ENCODE peak calls at places on chromosomes 11 and 22, in five cellular contexts. One of them, this sample, is unnamed.

GRCh38 chr11:116736763-116737162 is 36.0 kb downstream of the BUD13 start:
- DNase-seq in Peyer's patch: no peak
- DNase-seq in mucosa of descending colon: no peak
- DNase-seq in mesenchymal stem cell: peak; percentile 37
- DNase-seq in heart right ventricle: no peak
- DNase-seq in this sample: no peak

GRCh38 chr11:15113381-15113780 is 1.3 kb upstream of the INSC start:
- DNase-seq in mucosa of descending colon: no peak
- DNase-seq in mesenchymal stem cell: no peak
- DNase-seq in heart right ventricle: no peak
- DNase-seq in Peyer's patch: peak; percentile 80
- DNase-seq in this sample: no peak

GRCh38 chr11:19938866-19939265 is 221.4 kb downstream of the DBX1 start:
- DNase-seq in heart right ventricle: no peak
- DNase-seq in mesenchymal stem cell: no peak
- DNase-seq in Peyer's patch: no peak
- DNase-seq in mucosa of descending colon: no peak
- DNase-seq in this sample: no peak

GRCh38 chr11:88337342-88338222 is at the start of gene CTSC:
- DNase-seq in heart right ventricle: peak; percentile 93
- DNase-seq in mucosa of descending colon: peak; percentile 97
- DNase-seq in mesenchymal stem cell: peak; percentile 91
- DNase-seq in Peyer's patch: peak; percentile 97
- DNase-seq in this sample: peak; percentile 86

GRCh38 chr11:32290783-32291182 is 144.6 kb downstream of the WT1 start:
- DNase-seq in heart right ventricle: no peak
- DNase-seq in mucosa of descending colon: no peak
- DNase-seq in mesenchymal stem cell: no peak
- DNase-seq in Peyer's patch: no peak
- DNase-seq in this sample: no peak

GRCh38 chr11:125407046-125407445 is 89.0 kb downstream of the FEZ1 start:
- DNase-seq in heart right ventricle: no peak
- DNase-seq in mucosa of descending colon: no peak
- DNase-seq in Peyer's patch: no peak
- DNase-seq in mesenchymal stem cell: no peak
- DNase-seq in this sample: no peak

GRCh38 chr11:68008381-68009337 is 1.5 kb upstream of the ALDH3B1 start:
- DNase-seq in mucosa of descending colon: peak; percentile 79
- DNase-seq in heart right ventricle: peak; percentile 21
- DNase-seq in Peyer's patch: peak; percentile 79
- DNase-seq in mesenchymal stem cell: no peak
- DNase-seq in this sample: no peak

GRCh38 chr11:114058026-114058706 is 1.3 kb upstream of the ZBTB16 start:
- DNase-seq in heart right ventricle: peak; percentile 21
- DNase-seq in mucosa of descending colon: no peak
- DNase-seq in Peyer's patch: no peak
- DNase-seq in mesenchymal stem cell: peak; percentile 81
- DNase-seq in this sample: no peak

GRCh38 chr11:108758458-108758857 is 93.6 kb downstream of the DDX10 start:
- DNase-seq in mesenchymal stem cell: no peak
- DNase-seq in Peyer's patch: no peak
- DNase-seq in mucosa of descending colon: no peak
- DNase-seq in heart right ventricle: no peak
- DNase-seq in this sample: no peak

GRCh38 chr22:37120569-37121340 is 11.2 kb upstream of the TMPRSS6 start:
- DNase-seq in Peyer's patch: no peak
- DNase-seq in mesenchymal stem cell: no peak
- DNase-seq in heart right ventricle: no peak
- DNase-seq in mucosa of descending colon: no peak
- DNase-seq in this sample: no peak

GRCh38 chr11:65868076-65868667 is 4.4 kb downstream of the EFEMP2 start:
- DNase-seq in Peyer's patch: no peak
- DNase-seq in mesenchymal stem cell: peak; percentile 31
- DNase-seq in mucosa of descending colon: peak; percentile 51
- DNase-seq in heart right ventricle: no peak
- DNase-seq in this sample: no peak

GRCh38 chr11:35675901-35676610 is 13.5 kb downstream of the TRIM44 start:
- DNase-seq in mucosa of descending colon: no peak
- DNase-seq in heart right ventricle: no peak
- DNase-seq in Peyer's patch: no peak
- DNase-seq in mesenchymal stem cell: peak; percentile 47
- DNase-seq in this sample: no peak

GRCh38 chr11:1200611-1201191 is 22.2 kb upstream of the MUC5B start:
- DNase-seq in Peyer's patch: no peak
- DNase-seq in mesenchymal stem cell: no peak
- DNase-seq in mucosa of descending colon: peak; percentile 44
- DNase-seq in heart right ventricle: no peak
- DNase-seq in this sample: no peak

GRCh38 chr11:68950268-68950667 is 30.5 kb downstream of the MRGPRD start:
- DNase-seq in Peyer's patch: no peak
- DNase-seq in mucosa of descending colon: no peak
- DNase-seq in heart right ventricle: no peak
- DNase-seq in mesenchymal stem cell: peak; percentile 55
- DNase-seq in this sample: no peak

GRCh38 chr11:57500926-57501325 is 14.6 kb downstream of the SLC43A1 start:
- DNase-seq in mesenchymal stem cell: no peak
- DNase-seq in Peyer's patch: no peak
- DNase-seq in heart right ventricle: no peak
- DNase-seq in mucosa of descending colon: no peak
- DNase-seq in this sample: no peak
- H3K36me3 ChIP-seq in mesenchymal stem cell: peaks cover 27% of the 10 kb centered on the region
- H3K36me3 ChIP-seq in Peyer's patch: no peaks in the 10 kb centered on the region
- H3K36me3 ChIP-seq in heart right ventricle: peaks cover 5% of the 10 kb centered on the region
- H3K36me3 ChIP-seq in mucosa of descending colon: no peaks in the 10 kb centered on the region
- H3K36me3 ChIP-seq in this sample: no peaks in the 10 kb centered on the region

GRCh38 chr11:8772571-8772970 is 90.0 kb downstream of the RPL27A start:
- DNase-seq in Peyer's patch: no peak
- DNase-seq in heart right ventricle: no peak
- DNase-seq in mesenchymal stem cell: no peak
- DNase-seq in mucosa of descending colon: no peak
- DNase-seq in this sample: no peak
- H3K4me1 ChIP-seq in Peyer's patch: no peaks in the 10 kb centered on the region
- H3K4me1 ChIP-seq in heart right ventricle: peaks cover 83% of the 10 kb centered on the region
- H3K4me1 ChIP-seq in mesenchymal stem cell: peaks cover 16% of the 10 kb centered on the region
- H3K4me1 ChIP-seq in mucosa of descending colon: peaks cover 9% of the 10 kb centered on the region
- H3K4me1 ChIP-seq in this sample: peaks cover 82% of the 10 kb centered on the region

GRCh38 chr11:129374081-129374992 is 1.3 kb upstream of the BARX2 start:
- DNase-seq in mucosa of descending colon: peak; percentile 43
- DNase-seq in mesenchymal stem cell: peak; percentile 11
- DNase-seq in Peyer's patch: no peak
- DNase-seq in heart right ventricle: no peak
- DNase-seq in this sample: no peak
- H3K4me3 ChIP-seq in mucosa of descending colon: no peak overlapping the region
- H3K4me3 ChIP-seq in mesenchymal stem cell: no peak overlapping the region
- H3K4me3 ChIP-seq in Peyer's patch: no peak overlapping the region
- H3K4me3 ChIP-seq in heart right ventricle: peak overlapping the region; percentile 37
- H3K4me3 ChIP-seq in this sample: peak overlapping the region; percentile 63

GRCh38 chr22:19375435-19375834 is 56.1 kb downstream of the HIRA start:
- DNase-seq in heart right ventricle: no peak
- DNase-seq in Peyer's patch: no peak
- DNase-seq in mucosa of descending colon: no peak
- DNase-seq in mesenchymal stem cell: no peak
- DNase-seq in this sample: no peak

GRCh38 chr22:19376247-19376646 is 55.3 kb downstream of the HIRA start:
- DNase-seq in heart right ventricle: no peak
- DNase-seq in mucosa of descending colon: no peak
- DNase-seq in Peyer's patch: no peak
- DNase-seq in mesenchymal stem cell: no peak
- DNase-seq in this sample: no peak

GRCh38 chr22:19371893-19372292 is 59.6 kb downstream of the HIRA start:
- DNase-seq in Peyer's patch: no peak
- DNase-seq in mesenchymal stem cell: no peak
- DNase-seq in mucosa of descending colon: no peak
- DNase-seq in heart right ventricle: no peak
- DNase-seq in this sample: no peak

GRCh38 chr22:19374410-19374809 is 57.1 kb downstream of the HIRA start:
- DNase-seq in Peyer's patch: no peak
- DNase-seq in mesenchymal stem cell: no peak
- DNase-seq in mucosa of descending colon: no peak
- DNase-seq in heart right ventricle: no peak
- DNase-seq in this sample: no peak

DNA sequence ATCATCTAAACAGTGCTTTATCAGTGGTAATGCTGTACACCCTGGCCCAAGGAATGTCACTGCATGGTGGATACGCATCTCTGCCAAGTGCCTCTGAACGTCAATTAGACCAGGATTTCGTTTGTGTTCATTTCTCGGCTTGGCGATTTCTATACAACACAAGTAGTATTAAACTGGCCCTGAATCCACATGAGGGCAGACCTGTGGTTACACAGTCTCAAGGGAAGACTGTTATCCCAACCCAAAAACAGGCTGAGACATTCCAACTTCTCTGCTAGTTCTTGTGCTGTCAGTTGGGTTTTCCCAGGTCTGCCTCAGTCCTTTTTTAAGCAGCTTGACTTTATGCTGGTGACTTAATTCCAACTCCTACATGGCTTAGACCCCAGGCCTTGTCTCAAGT is 58.1 kb downstream of the HIRA start:
- DNase-seq in mesenchymal stem cell: no peak
- DNase-seq in mucosa of descending colon: no peak
- DNase-seq in Peyer's patch: no peak
- DNase-seq in heart right ventricle: no peak
- DNase-seq in this sample: no peak
- H3K36me3 ChIP-seq in mesenchymal stem cell: peaks cover 94% of the 10 kb centered on the region
- H3K36me3 ChIP-seq in mucosa of descending colon: peaks cover 5% of the 10 kb centered on the region
- H3K36me3 ChIP-seq in Peyer's patch: no peaks in the 10 kb centered on the region
- H3K36me3 ChIP-seq in heart right ventricle: peaks cover 100% of the 10 kb centered on the region
- H3K36me3 ChIP-seq in this sample: peaks cover 63% of the 10 kb centered on the region

DNA sequence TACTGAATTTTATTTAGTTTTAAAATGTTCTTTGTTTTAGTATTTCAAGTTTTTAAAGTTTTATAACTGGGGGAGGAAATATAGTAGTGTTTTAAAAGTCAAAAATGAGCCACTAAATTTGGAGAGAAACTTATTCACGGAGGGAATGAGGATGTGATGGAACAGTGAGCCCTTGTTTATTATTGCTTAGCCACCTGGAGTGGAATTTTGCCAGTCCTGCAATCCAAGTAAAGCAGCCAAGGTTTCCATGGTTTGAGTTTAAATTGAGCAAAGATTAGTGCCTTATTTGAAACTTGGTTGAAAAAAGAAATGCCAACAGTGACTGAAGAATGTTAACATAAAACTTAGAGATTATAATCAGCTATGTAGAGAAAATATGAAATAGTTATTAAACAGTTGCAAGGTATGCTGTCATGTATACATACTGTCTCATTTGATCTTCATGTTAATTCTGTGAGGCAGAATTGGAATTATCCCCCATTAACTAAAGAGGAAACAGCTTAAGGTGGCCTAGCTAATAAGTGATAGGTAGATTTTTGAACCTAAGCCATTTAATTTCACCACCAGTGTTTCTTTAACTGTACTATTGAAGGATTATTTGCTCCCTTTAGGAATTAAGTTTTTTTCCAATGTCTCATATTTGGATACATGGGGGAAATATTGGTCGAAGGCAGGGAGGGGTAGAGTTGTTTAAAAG is 36.4 kb downstream of the SWAP70 start:
- DNase-seq in mesenchymal stem cell: no peak
- DNase-seq in mucosa of descending colon: no peak
- DNase-seq in Peyer's patch: no peak
- DNase-seq in heart right ventricle: no peak
- DNase-seq in this sample: no peak
- H3K4me1 ChIP-seq in mesenchymal stem cell: peaks cover 4% of the 10 kb centered on the region
- H3K4me1 ChIP-seq in mucosa of descending colon: peaks cover 23% of the 10 kb centered on the region
- H3K4me1 ChIP-seq in Peyer's patch: no peaks in the 10 kb centered on the region
- H3K4me1 ChIP-seq in heart right ventricle: peaks cover 45% of the 10 kb centered on the region
- H3K4me1 ChIP-seq in this sample: peaks cover 39% of the 10 kb centered on the region

DNA sequence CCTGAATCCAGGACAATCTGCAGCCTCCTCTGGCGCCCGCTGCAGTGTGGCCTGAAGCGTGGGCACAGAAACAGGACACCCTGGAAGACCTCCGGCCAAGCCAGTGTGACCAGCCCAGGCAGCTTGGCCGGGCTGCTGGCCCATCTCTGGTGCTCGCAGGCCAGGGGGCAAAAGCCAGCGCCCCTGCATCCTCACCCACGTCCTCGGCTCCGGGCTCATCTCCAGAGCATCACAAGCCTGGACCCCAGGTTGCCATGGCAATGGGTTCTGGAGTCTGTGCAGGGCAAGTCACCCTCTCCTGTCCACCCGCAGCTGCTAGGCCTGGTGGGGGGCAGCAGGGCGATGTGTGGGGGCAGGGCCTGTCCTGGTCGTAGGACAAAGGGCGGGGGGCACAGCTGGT is 9.3 kb upstream of the PDGFB start:
- DNase-seq in Peyer's patch: no peak
- DNase-seq in mesenchymal stem cell: no peak
- DNase-seq in heart right ventricle: no peak
- DNase-seq in mucosa of descending colon: no peak
- DNase-seq in this sample: no peak
- H3K4me3 ChIP-seq in Peyer's patch: no peak overlapping the region
- H3K4me3 ChIP-seq in mesenchymal stem cell: no peak overlapping the region
- H3K4me3 ChIP-seq in heart right ventricle: no peak overlapping the region
- H3K4me3 ChIP-seq in mucosa of descending colon: no peak overlapping the region
- H3K4me3 ChIP-seq in this sample: no peak overlapping the region

GRCh38 chr22:41171996-41172395 is 33.1 kb upstream of the L3MBTL2 start:
- DNase-seq in mucosa of descending colon: no peak
- DNase-seq in heart right ventricle: no peak
- DNase-seq in mesenchymal stem cell: no peak
- DNase-seq in Peyer's patch: no peak
- DNase-seq in this sample: no peak
- H3K36me3 ChIP-seq in mucosa of descending colon: peaks cover 42% of the 10 kb centered on the region
- H3K36me3 ChIP-seq in heart right ventricle: peaks cover 97% of the 10 kb centered on the region
- H3K36me3 ChIP-seq in mesenchymal stem cell: peaks cover 90% of the 10 kb centered on the region
- H3K36me3 ChIP-seq in Peyer's patch: peaks cover 6% of the 10 kb centered on the region
- H3K36me3 ChIP-seq in this sample: peaks cover 66% of the 10 kb centered on the region

This sample was measured in thoracic aorta.